ENCODE peak calls at places on chromosomes 13 and 19, in seven cellular contexts. M, L, V, H, S, A and K are unnamed samples.

GRCh38 chr19:13748169-13748884 is 16.0 kb upstream of the MRI1 start:
- DNase-seq in M (no peak), L (no peak), V (no peak), H (peak), S (no peak), A (no peak), K (peak)

GRCh38 chr19:14786421-14786851 is 8.1 kb upstream of the ADGRE2 start:
- DNase-seq in M (peak), L (no peak), V (no peak), H (peak), S (no peak), A (no peak), K (no peak)

GRCh38 chr13:101303512-101303911 is 112.8 kb downstream of the NALCN start:
- DNase-seq in M (no peak), L (no peak), V (peak), H (no peak), S (no peak), A (no peak), K (no peak)

GRCh38 chr19:13839938-13840750 is 36.8 kb upstream of the NANOS3 start:
- DNase-seq in M (no peak), L (peak), V (no peak), H (peak), S (peak), A (no peak), K (no peak)

GRCh38 chr13:95607363-95607762 is 37.1 kb downstream of the DZIP1 start:
- DNase-seq in M (no peak), L (no peak), V (no peak), H (peak), S (no peak), A (no peak), K (peak)

GRCh38 chr19:29629836-29630534 is 23.9 kb downstream of the POP4 start:
- DNase-seq in M (no peak), L (no peak), V (no peak), H (no peak), S (no peak), A (no peak), K (no peak)

GRCh38 chr19:44872661-44873060 is 18.4 kb upstream of the TOMM40 start:
- DNase-seq in M (no peak), L (no peak), V (no peak), H (no peak), S (no peak), A (no peak), K (no peak)

GRCh38 chr19:2743099-2743498 is 3.3 kb upstream of the SLC39A3 start:
- DNase-seq in M (no peak), L (no peak), V (no peak), H (no peak), S (no peak), A (no peak), K (no peak)

GRCh38 chr13:30763786-30764440 is 28.6 kb downstream of the ALOX5AP start:
- DNase-seq in M (no peak), L (no peak), V (no peak), H (no peak), S (no peak), A (no peak), K (no peak)

GRCh38 chr19:49497047-49497789 is 984 bp downstream of the RPS11 start:
- DNase-seq in M (peak), L (peak), V (no peak), H (peak), S (peak), A (no peak), K (peak)

GRCh38 chr13:29204651-29205050 is 384.5 kb downstream of the MTUS2 start:
- DNase-seq in M (no peak), L (no peak), V (no peak), H (no peak), S (no peak), A (no peak), K (no peak)

GRCh38 chr13:77698211-77699058 is 948 bp downstream of the SLAIN1 start:
- DNase-seq in M (peak), L (no peak), V (peak), H (peak), S (peak), A (no peak), K (no peak)

GRCh38 chr19:16071072-16071691 is 5.1 kb upstream of the TPM4 start:
- DNase-seq in M (no peak), L (no peak), V (no peak), H (no peak), S (no peak), A (no peak), K (no peak)

GRCh38 chr13:75864718-75865117 is 228.6 kb downstream of the LMO7 start:
- DNase-seq in M (no peak), L (no peak), V (no peak), H (peak), S (no peak), A (peak), K (peak)

GRCh38 chr13:110826861-110827672 is 87.8 kb downstream of the ANKRD10 start:
- DNase-seq in M (no peak), L (peak), V (no peak), H (no peak), S (no peak), A (no peak), K (no peak)

GRCh38 chr13:25775275-25775674 is 276.5 kb downstream of the SHISA2 start:
- DNase-seq in M (no peak), L (no peak), V (no peak), H (no peak), S (no peak), A (no peak), K (no peak)

GRCh38 chr19:48318286-48318987 is 6.9 kb upstream of the EMP3 start:
- DNase-seq in M (no peak), L (no peak), V (no peak), H (no peak), S (no peak), A (no peak), K (no peak)

GRCh38 chr19:15538774-15539173 is 30.4 kb downstream of the CYP4F22 start:
- DNase-seq in M (no peak), L (no peak), V (no peak), H (no peak), S (no peak), A (no peak), K (no peak)

GRCh38 chr13:19632915-19633339 is 532 bp upstream of the MPHOSPH8 start:
- DNase-seq in M (no peak), L (no peak), V (no peak), H (no peak), S (no peak), A (no peak), K (no peak)

GRCh38 chr19:5967994-5968430 is 9.9 kb downstream of the RANBP3 start:
- DNase-seq in M (peak), L (no peak), V (peak), H (peak), S (no peak), A (peak), K (peak)

GRCh38 chr19:1469936-1470863 is 8.8 kb downstream of the C19orf25 start:
- DNase-seq in M (peak), L (no peak), V (no peak), H (no peak), S (peak), A (no peak), K (no peak)

GRCh38 chr13:112704634-112705145 is 14.9 kb downstream of the ATP11A start:
- DNase-seq in M (peak), L (no peak), V (no peak), H (no peak), S (no peak), A (no peak), K (no peak)

GRCh38 chr13:44710576-44710975 is 134.4 kb upstream of the TSC22D1 start:
- DNase-seq in M (no peak), L (no peak), V (no peak), H (peak), S (peak), A (peak), K (peak)

GRCh38 chr19:35139618-35139943 is 957 bp downstream of the FXYD1 start:
- DNase-seq in M (no peak), L (no peak), V (no peak), H (no peak), S (no peak), A (no peak), K (no peak)